ENCODE peak calls at places on chromosome 21, in five cellular contexts. One of them, this sample, is unnamed.

GRCh38 chr21:37281993-37282392 is 14.9 kb upstream of the VPS26C start:
- DNase-seq in AG09319: no peak
- DNase-seq in HepG2: no peak
- DNase-seq in stimulated activated CD4-positive, alpha-beta T cell treated with anti-CD3 and anti-CD28 coated beads, Interleukin-4, amount 100 ng/mL, for 1 hour: no peak
- DNase-seq in hypothalamus: no peak
- DNase-seq in this sample: no peak

GRCh38 chr21:17988038-17988437 is 168.9 kb upstream of the C21orf91 start:
- DNase-seq in AG09319: no peak
- DNase-seq in HepG2: no peak
- DNase-seq in stimulated activated CD4-positive, alpha-beta T cell treated with anti-CD3 and anti-CD28 coated beads, Interleukin-4, amount 100 ng/mL, for 1 hour: no peak
- DNase-seq in hypothalamus: no peak
- DNase-seq in this sample: no peak

GRCh38 chr21:44823179-44823654 is 5.4 kb upstream of the SUMO3 start:
- DNase-seq in AG09319: no peak
- DNase-seq in HepG2: no peak
- DNase-seq in stimulated activated CD4-positive, alpha-beta T cell treated with anti-CD3 and anti-CD28 coated beads, Interleukin-4, amount 100 ng/mL, for 1 hour: no peak
- DNase-seq in hypothalamus: no peak
- DNase-seq in this sample: no peak

GRCh38 chr21:43675871-43676270 is 16.5 kb downstream of the RRP1B start:
- DNase-seq in AG09319: no peak
- DNase-seq in HepG2: no peak
- DNase-seq in stimulated activated CD4-positive, alpha-beta T cell treated with anti-CD3 and anti-CD28 coated beads, Interleukin-4, amount 100 ng/mL, for 1 hour: no peak
- DNase-seq in hypothalamus: no peak
- DNase-seq in this sample: no peak

GRCh38 chr21:37587635-37588177 is 221.1 kb downstream of the DYRK1A start:
- DNase-seq in AG09319: no peak
- DNase-seq in HepG2: no peak
- DNase-seq in stimulated activated CD4-positive, alpha-beta T cell treated with anti-CD3 and anti-CD28 coated beads, Interleukin-4, amount 100 ng/mL, for 1 hour: no peak
- DNase-seq in hypothalamus: no peak
- DNase-seq in this sample: no peak

GRCh38 chr21:17823846-17824245 is 4.7 kb upstream of the C21orf91 start:
- DNase-seq in AG09319: no peak
- DNase-seq in HepG2: no peak
- DNase-seq in stimulated activated CD4-positive, alpha-beta T cell treated with anti-CD3 and anti-CD28 coated beads, Interleukin-4, amount 100 ng/mL, for 1 hour: no peak
- DNase-seq in hypothalamus: no peak
- DNase-seq in this sample: no peak

GRCh38 chr21:34908424-34909055 is 140.6 kb downstream of the RUNX1 start:
- DNase-seq in AG09319: no peak
- DNase-seq in HepG2: peak
- DNase-seq in stimulated activated CD4-positive, alpha-beta T cell treated with anti-CD3 and anti-CD28 coated beads, Interleukin-4, amount 100 ng/mL, for 1 hour: no peak
- DNase-seq in hypothalamus: no peak
- DNase-seq in this sample: no peak

GRCh38 chr21:42191978-42192595 is 26.9 kb upstream of the ABCG1 start:
- DNase-seq in AG09319: no peak
- DNase-seq in HepG2: no peak
- DNase-seq in stimulated activated CD4-positive, alpha-beta T cell treated with anti-CD3 and anti-CD28 coated beads, Interleukin-4, amount 100 ng/mL, for 1 hour: no peak
- DNase-seq in hypothalamus: no peak
- DNase-seq in this sample: no peak

GRCh38 chr21:42478504-42478903 is 17.5 kb downstream of the RSPH1 start:
- DNase-seq in AG09319: no peak
- DNase-seq in HepG2: no peak
- DNase-seq in stimulated activated CD4-positive, alpha-beta T cell treated with anti-CD3 and anti-CD28 coated beads, Interleukin-4, amount 100 ng/mL, for 1 hour: no peak
- DNase-seq in hypothalamus: no peak
- DNase-seq in this sample: no peak

GRCh38 chr21:17929514-17929913 is 110.4 kb upstream of the C21orf91 start:
- DNase-seq in AG09319: no peak
- DNase-seq in HepG2: no peak
- DNase-seq in stimulated activated CD4-positive, alpha-beta T cell treated with anti-CD3 and anti-CD28 coated beads, Interleukin-4, amount 100 ng/mL, for 1 hour: no peak
- DNase-seq in hypothalamus: no peak
- DNase-seq in this sample: no peak

GRCh38 chr21:39132248-39132647 is 51.0 kb downstream of the PSMG1 start:
- DNase-seq in AG09319: no peak
- DNase-seq in HepG2: peak
- DNase-seq in stimulated activated CD4-positive, alpha-beta T cell treated with anti-CD3 and anti-CD28 coated beads, Interleukin-4, amount 100 ng/mL, for 1 hour: no peak
- DNase-seq in hypothalamus: no peak
- DNase-seq in this sample: no peak

GRCh38 chr21:35511298-35512162 is 462.4 kb upstream of the RUNX1 start:
- DNase-seq in AG09319: no peak
- DNase-seq in HepG2: no peak
- DNase-seq in stimulated activated CD4-positive, alpha-beta T cell treated with anti-CD3 and anti-CD28 coated beads, Interleukin-4, amount 100 ng/mL, for 1 hour: peak
- DNase-seq in hypothalamus: no peak
- DNase-seq in this sample: no peak

GRCh38 chr21:37737996-37738395 is 178.3 kb downstream of the KCNJ6 start:
- DNase-seq in AG09319: no peak
- DNase-seq in HepG2: no peak
- DNase-seq in stimulated activated CD4-positive, alpha-beta T cell treated with anti-CD3 and anti-CD28 coated beads, Interleukin-4, amount 100 ng/mL, for 1 hour: no peak
- DNase-seq in hypothalamus: no peak
- DNase-seq in this sample: no peak

GRCh38 chr21:37087188-37087587 is 14.1 kb downstream of the TTC3 start:
- DNase-seq in AG09319: peak
- DNase-seq in HepG2: no peak
- DNase-seq in stimulated activated CD4-positive, alpha-beta T cell treated with anti-CD3 and anti-CD28 coated beads, Interleukin-4, amount 100 ng/mL, for 1 hour: no peak
- DNase-seq in hypothalamus: no peak
- DNase-seq in this sample: no peak

GRCh38 chr21:46173573-46173972 is 10.7 kb downstream of the SPATC1L start:
- DNase-seq in AG09319: no peak
- DNase-seq in HepG2: no peak
- DNase-seq in stimulated activated CD4-positive, alpha-beta T cell treated with anti-CD3 and anti-CD28 coated beads, Interleukin-4, amount 100 ng/mL, for 1 hour: no peak
- DNase-seq in hypothalamus: no peak
- DNase-seq in this sample: no peak

GRCh38 chr21:16280731-16281130 is 550.9 kb downstream of the USP25 start:
- DNase-seq in AG09319: no peak
- DNase-seq in HepG2: no peak
- DNase-seq in stimulated activated CD4-positive, alpha-beta T cell treated with anti-CD3 and anti-CD28 coated beads, Interleukin-4, amount 100 ng/mL, for 1 hour: no peak
- DNase-seq in hypothalamus: no peak
- DNase-seq in this sample: no peak

This sample was measured in C1 segment of cervical spinal cord.